ENCODE peak calls at places on chromosomes 7 and 10, in nine cellular contexts. T, W, L, I, J, Z, S, B and G are unnamed samples.

GRCh38 chr7:32680259-32681173 is 185.2 kb downstream of the AVL9 start:
- DNase-seq in T (no peak), W (peak), L (peak), I (no peak), J (peak), Z (no peak), S (peak), B (no peak), G (peak)

GRCh38 chr7:16989883-16990413 is 108.2 kb upstream of the AGR3 start:
- DNase-seq in T (peak), W (peak), L (peak), I (peak), J (peak), Z (no peak), S (peak), B (no peak), G (peak)

GRCh38 chr7:108404509-108405435 is 51.5 kb downstream of the NRCAM start:
- DNase-seq in T (no peak), W (no peak), L (no peak), I (no peak), J (peak), Z (no peak), S (peak), B (no peak), G (no peak)

GRCh38 chr7:86453454-86453853 is 190.3 kb upstream of the GRM3 start:
- DNase-seq in T (no peak), W (no peak), L (no peak), I (no peak), J (no peak), Z (no peak), S (no peak), B (no peak), G (no peak)

GRCh38 chr10:62554632-62555199 is 180.5 kb downstream of the ZNF365 start:
- DNase-seq in T (no peak), W (peak), L (peak), I (no peak), J (peak), Z (no peak), S (peak), B (peak), G (no peak)

GRCh38 chr7:95376632-95377380 is 19.4 kb downstream of the PON3 start:
- DNase-seq in T (no peak), W (no peak), L (no peak), I (no peak), J (peak), Z (peak), S (no peak), B (no peak), G (no peak)

GRCh38 chr10:21078410-21079329 is 181.6 kb upstream of the NEBL start:
- DNase-seq in T (peak), W (peak), L (peak), I (no peak), J (peak), Z (no peak), S (peak), B (peak), G (peak)

GRCh38 chr10:69057261-69057950 is 30.5 kb upstream of the SRGN start:
- DNase-seq in T (no peak), W (no peak), L (no peak), I (peak), J (no peak), Z (peak), S (no peak), B (no peak), G (no peak)

GRCh38 chr7:18407385-18407784 is 88.2 kb upstream of the HDAC9 start:
- DNase-seq in T (no peak), W (no peak), L (no peak), I (no peak), J (peak), Z (no peak), S (no peak), B (no peak), G (no peak)

GRCh38 chr10:48649349-48649944 is 35.2 kb upstream of the WDFY4 start:
- DNase-seq in T (no peak), W (no peak), L (no peak), I (no peak), J (no peak), Z (no peak), S (peak), B (no peak), G (no peak)

GRCh38 chr7:30744075-30744417 is 7.9 kb upstream of the INMT start:
- DNase-seq in T (no peak), W (no peak), L (no peak), I (no peak), J (no peak), Z (no peak), S (no peak), B (no peak), G (no peak)

GRCh38 chr7:134513169-134513752 is 14.1 kb upstream of the AKR1B10 start:
- DNase-seq in T (no peak), W (peak), L (peak), I (no peak), J (peak), Z (no peak), S (peak), B (peak), G (peak)

GRCh38 chr7:38284553-38284952 is 11.1 kb upstream of the TARP start:
- DNase-seq in T (no peak), W (no peak), L (no peak), I (no peak), J (no peak), Z (no peak), S (no peak), B (no peak), G (no peak)

GRCh38 chr10:132212816-132213215 is 26.1 kb downstream of the DPYSL4 start:
- DNase-seq in T (no peak), W (no peak), L (no peak), I (no peak), J (no peak), Z (peak), S (no peak), B (no peak), G (no peak)

GRCh38 chr10:3995302-3996210 is 210.5 kb upstream of the KLF6 start:
- DNase-seq in T (no peak), W (no peak), L (peak), I (no peak), J (peak), Z (no peak), S (peak), B (no peak), G (peak)

GRCh38 chr10:8898745-8899330 is 844.4 kb downstream of the GATA3 start:
- DNase-seq in T (no peak), W (no peak), L (no peak), I (no peak), J (no peak), Z (no peak), S (no peak), B (no peak), G (no peak)

GRCh38 chr7:1809070-1809469 is 139.0 kb downstream of the ELFN1 start:
- DNase-seq in T (no peak), W (no peak), L (no peak), I (peak), J (no peak), Z (peak), S (no peak), B (no peak), G (no peak)

GRCh38 chr7:128872394-128872824 is 9.8 kb downstream of the ATP6V1F start:
- DNase-seq in T (no peak), W (no peak), L (no peak), I (no peak), J (peak), Z (peak), S (no peak), B (no peak), G (no peak)

GRCh38 chr10:81309041-81309552 is 565.9 kb upstream of the NRG3 start:
- DNase-seq in T (no peak), W (no peak), L (no peak), I (peak), J (no peak), Z (peak), S (no peak), B (no peak), G (no peak)

GRCh38 chr7:105854516-105854915 is 21.9 kb downstream of the ATXN7L1 start:
- DNase-seq in T (no peak), W (no peak), L (no peak), I (no peak), J (no peak), Z (no peak), S (peak), B (no peak), G (no peak)

GRCh38 chr10:77463499-77463898 is 174.1 kb downstream of the KCNMA1 start:
- DNase-seq in T (no peak), W (no peak), L (peak), I (no peak), J (no peak), Z (no peak), S (peak), B (no peak), G (no peak)

GRCh38 chr10:77472146-77472545 is 165.5 kb downstream of the KCNMA1 start:
- DNase-seq in T (no peak), W (no peak), L (no peak), I (no peak), J (no peak), Z (no peak), S (no peak), B (no peak), G (no peak)

GRCh38 chr10:77463967-77464745 is 173.5 kb downstream of the KCNMA1 start:
- DNase-seq in T (no peak), W (no peak), L (peak), I (no peak), J (peak), Z (no peak), S (peak), B (no peak), G (no peak)

GRCh38 chr10:77471069-77471536 is 166.5 kb downstream of the KCNMA1 start:
- DNase-seq in T (no peak), W (no peak), L (no peak), I (no peak), J (no peak), Z (no peak), S (no peak), B (no peak), G (no peak)

DNA sequence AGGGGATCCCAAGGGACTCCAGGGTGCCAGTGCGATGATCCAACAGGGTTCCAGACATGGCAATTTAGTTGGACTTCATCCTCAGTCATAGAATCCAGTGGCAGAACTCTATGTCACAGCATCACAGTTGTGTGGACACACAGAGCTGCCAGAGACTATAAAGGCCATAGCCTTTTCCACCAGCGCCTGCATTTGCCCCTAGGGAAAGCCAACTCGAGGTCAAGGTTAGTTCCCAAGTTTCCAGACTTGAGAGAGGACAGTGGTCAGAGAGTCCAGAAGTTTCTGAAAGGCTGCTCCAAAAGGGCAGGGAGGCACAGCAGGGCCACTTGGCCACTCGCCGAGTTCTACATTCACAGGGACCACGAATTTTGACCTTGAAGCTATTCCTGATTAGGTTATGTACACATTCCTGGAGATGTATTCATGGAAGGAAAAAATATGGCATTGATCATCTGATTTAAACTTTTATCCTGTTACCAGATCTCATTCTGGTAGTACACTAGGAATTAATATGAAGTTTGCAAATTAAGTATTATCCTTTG is 170.1 kb downstream of the KCNMA1 start:
- DNase-seq in T (no peak), W (no peak), L (no peak), I (no peak), J (no peak), Z (no peak), S (no peak), B (no peak), G (no peak)
- TF ChIP-seq CTCF in T (no peak), W (no peak), L (no peak), I (no peak), J (no peak), Z (no peak), S (no peak), B (no peak), G (no peak)

GRCh38 chr7:93821463-93821862 is 69.1 kb downstream of the TFPI2 start:
- DNase-seq in T (no peak), W (no peak), L (no peak), I (no peak), J (no peak), Z (no peak), S (no peak), B (no peak), G (no peak)
- H3K4me3 ChIP-seq in T (no peak), W (no peak), L (no peak), I (no peak), J (no peak), Z (no peak), S (no peak), B (no peak), G (no peak)

GRCh38 chr7:151368136-151368571 is 26.5 kb downstream of the NUB1 start:
- DNase-seq in T (peak), W (peak), L (peak), I (peak), J (peak), Z (peak), S (peak), B (peak), G (peak)
- TF ChIP-seq CTCF in T (peak), W (peak), L (peak), I (peak), J (peak), Z (peak), S (peak), B (peak), G (peak)

GRCh38 chr10:59362991-59363390 is 642 bp upstream of the FAM13C start:
- DNase-seq in T (peak), W (peak), L (peak), I (peak), J (peak), Z (peak), S (peak), B (peak), G (peak)

GRCh38 chr10:59362184-59362966 is at the start of gene FAM13C:
- DNase-seq in T (peak), W (peak), L (peak), I (peak), J (peak), Z (peak), S (peak), B (peak), G (peak)

GRCh38 chr10:59361659-59362183 is 628 bp downstream of the FAM13C start:
- DNase-seq in T (no peak), W (peak), L (peak), I (no peak), J (peak), Z (no peak), S (no peak), B (no peak), G (no peak)

GRCh38 chr10:59358576-59358975 is 3.8 kb downstream of the FAM13C start:
- DNase-seq in T (no peak), W (no peak), L (no peak), I (no peak), J (no peak), Z (no peak), S (no peak), B (no peak), G (no peak)

GRCh38 chr10:59360605-59361515 is 1.5 kb downstream of the FAM13C start:
- DNase-seq in T (no peak), W (no peak), L (no peak), I (no peak), J (no peak), Z (no peak), S (no peak), B (no peak), G (no peak)
- H3K4me3 ChIP-seq in T (peak), W (no peak), L (no peak), I (peak), J (no peak), Z (peak), S (no peak), B (peak), G (peak)

GRCh38 chr10:110137142-110137545 is 70.3 kb upstream of the MXI1 start:
- DNase-seq in T (no peak), W (peak), L (peak), I (no peak), J (peak), Z (no peak), S (peak), B (peak), G (peak)
- TF ChIP-seq CTCF in T (peak), W (peak), L (peak), I (peak), J (peak), Z (peak), S (peak), B (peak), G (peak)

DNA sequence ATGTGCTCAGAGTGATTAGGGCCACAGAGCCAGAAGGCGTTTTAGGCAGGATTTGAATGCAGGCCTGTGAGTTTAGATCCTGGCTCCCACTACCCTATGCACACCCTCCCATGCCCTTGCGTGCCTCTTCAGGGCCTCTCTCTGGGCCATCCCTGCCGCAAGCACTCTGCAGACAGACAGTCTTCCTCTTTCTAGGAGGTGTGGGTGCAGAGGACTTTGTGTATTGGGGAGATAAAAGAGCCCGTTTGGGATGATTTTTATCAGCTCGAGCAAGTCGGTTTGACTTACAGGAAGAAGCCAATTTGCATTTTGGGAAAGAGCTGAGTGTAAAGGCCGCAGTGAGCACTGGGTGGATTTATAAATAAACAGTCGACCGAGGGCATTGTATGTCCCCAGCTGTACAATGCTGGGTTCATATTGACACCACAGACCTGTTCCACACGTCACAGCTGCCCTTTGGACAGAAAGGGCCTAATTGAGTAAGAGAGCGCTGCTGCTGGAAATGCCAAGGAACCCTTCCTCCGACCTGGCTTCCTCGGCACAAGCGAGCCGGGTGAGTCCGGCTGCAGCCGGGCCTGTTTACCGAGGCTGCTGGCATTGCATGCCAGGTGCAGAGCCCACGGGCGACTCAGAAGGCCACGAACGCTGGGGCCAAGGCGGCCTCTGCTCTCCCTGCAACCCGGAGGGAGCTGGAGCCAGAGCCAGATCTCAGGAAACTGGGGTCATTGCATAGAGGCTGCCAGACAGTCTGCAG is 25.1 kb downstream of the ZMIZ1 start:
- DNase-seq in T (peak), W (peak), L (peak), I (no peak), J (no peak), Z (peak), S (peak), B (no peak), G (no peak)
- H3K4me3 ChIP-seq in T (no peak), W (no peak), L (no peak), I (no peak), J (no peak), Z (no peak), S (no peak), B (no peak), G (no peak)

GRCh38 chr7:151308256-151308655 is 33.4 kb upstream of the NUB1 start:
- DNase-seq in T (no peak), W (no peak), L (no peak), I (no peak), J (no peak), Z (no peak), S (no peak), B (no peak), G (no peak)

GRCh38 chr7:151307536-151307935 is 34.1 kb upstream of the NUB1 start:
- DNase-seq in T (no peak), W (no peak), L (no peak), I (no peak), J (no peak), Z (no peak), S (no peak), B (no peak), G (no peak)

GRCh38 chr7:151310578-151310977 is 31.0 kb upstream of the NUB1 start:
- DNase-seq in T (no peak), W (peak), L (peak), I (no peak), J (peak), Z (no peak), S (peak), B (peak), G (no peak)

GRCh38 chr7:151309306-151309705 is 32.3 kb upstream of the NUB1 start:
- DNase-seq in T (no peak), W (no peak), L (peak), I (no peak), J (no peak), Z (no peak), S (peak), B (no peak), G (peak)

GRCh38 chr7:151308791-151309190 is 32.8 kb upstream of the NUB1 start:
- DNase-seq in T (no peak), W (no peak), L (no peak), I (no peak), J (no peak), Z (no peak), S (no peak), B (no peak), G (no peak)
- TF ChIP-seq CTCF in T (no peak), W (no peak), L (no peak), I (no peak), J (no peak), Z (no peak), S (no peak), B (no peak), G (no peak)

DNA sequence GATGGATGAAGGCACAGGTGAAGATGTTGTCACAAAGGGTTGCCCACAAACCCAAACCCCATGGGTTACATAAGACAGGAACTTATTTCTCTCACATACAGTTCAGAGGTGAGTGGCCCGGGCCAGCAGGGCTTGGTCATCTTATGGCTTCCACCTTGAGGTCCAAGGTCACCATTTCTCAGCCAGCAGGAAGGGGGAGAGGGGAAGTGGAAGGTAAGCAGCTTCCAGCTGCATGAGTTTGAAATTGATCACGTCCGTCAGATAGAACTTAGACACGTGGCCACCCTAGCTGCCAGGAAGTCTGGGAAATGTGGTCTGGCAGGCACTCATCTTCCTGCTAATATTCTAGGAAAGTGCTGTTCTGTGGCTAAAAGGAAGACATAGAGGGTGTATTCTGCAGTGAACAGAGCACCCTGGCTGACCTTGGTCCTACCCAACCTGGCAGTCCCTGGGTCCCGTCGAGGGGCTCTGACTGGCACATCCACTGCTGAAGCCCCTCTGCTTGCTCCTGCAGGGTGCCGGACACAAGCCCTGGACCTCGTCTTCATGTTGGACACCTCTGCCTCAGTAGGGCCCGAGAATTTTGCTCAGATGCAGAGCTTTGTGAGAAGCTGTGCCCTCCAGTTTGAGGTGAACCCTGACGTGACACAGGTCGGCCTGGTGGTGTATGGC is 49.5 kb downstream of the VWA2 start:
- DNase-seq in T (no peak), W (no peak), L (no peak), I (peak), J (no peak), Z (peak), S (no peak), B (no peak), G (no peak)
- H3K4me3 ChIP-seq in T (no peak), W (no peak), L (no peak), I (no peak), J (no peak), Z (no peak), S (no peak), B (no peak), G (no peak)

GRCh38 chr10:117550042-117550441 is 7.5 kb downstream of the EMX2 start:
- DNase-seq in T (no peak), W (no peak), L (no peak), I (no peak), J (no peak), Z (no peak), S (no peak), B (no peak), G (no peak)
- TF ChIP-seq CTCF in T (no peak), W (no peak), L (no peak), I (no peak), J (no peak), Z (no peak), S (no peak), B (no peak), G (no peak)

DNA sequence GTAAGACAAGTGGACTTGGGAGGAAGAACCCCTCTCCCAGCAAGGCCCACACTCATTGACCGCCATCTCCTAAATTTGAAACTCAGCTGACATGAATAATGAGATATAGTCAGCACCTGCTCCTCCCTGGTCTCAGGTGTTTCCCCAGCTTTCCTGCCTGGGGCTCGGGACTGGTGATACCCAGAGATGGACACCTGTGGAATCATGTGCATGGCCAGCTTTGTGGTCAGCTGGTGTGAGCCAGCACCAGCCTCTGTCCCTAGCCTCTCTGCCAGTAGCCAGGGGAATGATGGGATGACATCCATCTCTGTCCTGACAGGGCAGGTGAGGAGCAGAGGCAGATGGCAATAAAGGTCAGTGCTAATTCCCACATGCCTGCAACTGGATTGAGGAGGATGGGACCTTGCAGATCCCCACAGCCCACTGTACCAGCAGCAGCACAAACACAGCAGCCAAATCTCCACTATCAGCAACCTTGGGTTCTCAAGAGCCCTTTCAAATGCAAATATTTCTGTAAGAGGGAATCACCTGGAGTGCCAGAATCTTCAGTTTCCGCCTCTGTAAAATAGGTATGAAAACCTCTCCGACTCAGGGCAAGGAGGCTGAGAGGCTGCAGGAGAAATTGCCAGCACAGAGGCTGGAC is 329.2 kb upstream of the ZMIZ1 start:
- DNase-seq in T (no peak), W (no peak), L (no peak), I (no peak), J (no peak), Z (no peak), S (no peak), B (no peak), G (no peak)
- H3K4me3 ChIP-seq in T (no peak), W (no peak), L (no peak), I (no peak), J (no peak), Z (no peak), S (no peak), B (no peak), G (no peak)